ENCODE peak calls at places on chromosome 6, in five cellular contexts. Z is T-helper 2 cell; N is stimulated activated CD4-positive, alpha-beta T cell treated with anti-CD3 and anti-CD28 coated beads, Interleukin-15, amount 100 ng/mL, for 1 hour; C is amygdala; P is sciatic nerve. R is an unnamed sample.

GRCh38 chr6:30463651-30464618 is 25.4 kb upstream of the HLA-E start:
- DNase-seq in C (no peak), P (no peak), Z (peak; percentile 67), N (no peak), R (no peak)

GRCh38 chr6:129598244-129599187 is 111.5 kb downstream of the ARHGAP18 start:
- DNase-seq in N (no peak), C (no peak), P (no peak), Z (no peak), R (no peak)

GRCh38 chr6:69116658-69117057 is 481.6 kb downstream of the ADGRB3 start:
- DNase-seq in P (no peak), Z (no peak), C (no peak), N (no peak), R (no peak)

GRCh38 chr6:42505377-42505702 is 53.6 kb upstream of the TRERF1 start:
- DNase-seq in P (no peak), Z (no peak), C (no peak), N (no peak), R (no peak)

GRCh38 chr6:78505178-78505577 is 362.2 kb upstream of the IRAK1BP1 start:
- DNase-seq in P (no peak), N (no peak), C (no peak), Z (no peak), R (no peak)

GRCh38 chr6:121848523-121849255 is 413.2 kb downstream of the GJA1 start:
- DNase-seq in C (peak; percentile 15), Z (no peak), P (no peak), N (no peak), R (no peak)

GRCh38 chr6:56359201-56359899 is 112.0 kb upstream of the COL21A1 start:
- DNase-seq in N (peak; percentile 3), Z (peak; percentile 21), C (peak; percentile 3), P (peak; percentile 76), R (no peak)

GRCh38 chr6:158854214-158855101 is 35.3 kb upstream of the EZR start:
- DNase-seq in C (no peak), P (no peak), N (no peak), Z (no peak), R (no peak)

GRCh38 chr6:7881765-7882500 is 28.7 kb downstream of the TXNDC5 start:
- DNase-seq in P (no peak), C (no peak), Z (no peak), N (no peak), R (no peak)

GRCh38 chr6:35299674-35300073 is 2.1 kb downstream of the DEF6 start:
- DNase-seq in Z (no peak), N (no peak), C (no peak), P (no peak), R (no peak)

GRCh38 chr6:37663016-37663810 is 34.5 kb downstream of the MDGA1 start:
- DNase-seq in C (no peak), P (no peak), Z (no peak), N (no peak), R (no peak)

GRCh38 chr6:38773338-38773737 is 58.2 kb downstream of the DNAH8 start:
- DNase-seq in Z (no peak), C (no peak), N (no peak), P (no peak), R (no peak)

GRCh38 chr6:84026721-84027164 is 6.8 kb upstream of the MRAP2 start:
- DNase-seq in C (no peak), N (no peak), Z (no peak), P (no peak), R (no peak)

GRCh38 chr6:80523531-80523970 is 417.1 kb downstream of the BCKDHB start:
- DNase-seq in Z (no peak), P (no peak), C (no peak), N (no peak), R (no peak)

GRCh38 chr6:15504581-15505350 is 158.1 kb downstream of the DTNBP1 start:
- DNase-seq in Z (no peak), P (peak; percentile 82), C (peak; percentile 63), N (no peak), R (peak; percentile 76)

GRCh38 chr6:38771111-38771694 is 56.1 kb downstream of the DNAH8 start:
- DNase-seq in N (no peak), C (no peak), Z (no peak), P (no peak), R (no peak)

GRCh38 chr6:43588194-43588593 is 12.2 kb downstream of the POLH start:
- DNase-seq in P (no peak), N (no peak), Z (no peak), C (no peak), R (no peak)

GRCh38 chr6:143507358-143508145 is 4.0 kb downstream of the FUCA2 start:
- DNase-seq in P (no peak), Z (no peak), N (no peak), C (no peak), R (no peak)

GRCh38 chr6:13913226-13914001 is 11.3 kb upstream of the RNF182 start:
- DNase-seq in Z (no peak), C (no peak), N (no peak), P (no peak), R (no peak)

GRCh38 chr6:166776571-166776970 is 149.5 kb upstream of the RPS6KA2 start:
- DNase-seq in C (no peak), Z (no peak), N (no peak), P (peak; percentile 31), R (no peak)

GRCh38 chr6:111242452-111242851 is 155.1 kb downstream of the SLC16A10 start:
- DNase-seq in P (no peak), N (no peak), Z (no peak), C (no peak), R (no peak)

GRCh38 chr6:25175656-25176055 is 103.5 kb upstream of the CARMIL1 start:
- DNase-seq in P (no peak), Z (no peak), N (no peak), C (no peak), R (no peak)

GRCh38 chr6:33204415-33205171 is at the start of gene HSD17B8:
- DNase-seq in C (peak; percentile 86), P (peak; percentile 98), N (peak; percentile 87), Z (peak; percentile 90), R (peak; percentile 97)

GRCh38 chr6:9795880-9796279 is 619.0 kb downstream of the TFAP2A start:
- DNase-seq in C (no peak), P (no peak), N (no peak), Z (no peak), R (no peak)

GRCh38 chr6:47242483-47243386 is 67.0 kb downstream of the TNFRSF21 start:
- DNase-seq in P (peak; percentile 82), Z (peak; percentile 9), N (peak; percentile 18), C (peak; percentile 36), R (no peak)

GRCh38 chr6:166078294-166078693 is 89.4 kb downstream of the TBXT start:
- DNase-seq in Z (no peak), P (no peak), N (no peak), C (no peak), R (no peak)

GRCh38 chr6:163485388-163485851 is 70.9 kb downstream of the QKI start:
- DNase-seq in Z (no peak), C (no peak), P (no peak), N (no peak), R (no peak)

GRCh38 chr6:52063584-52064400 is 23.6 kb downstream of the PKHD1 start:
- DNase-seq in Z (peak; percentile 22), C (no peak), N (peak; percentile 15), P (no peak), R (no peak)

GRCh38 chr6:30834643-30835042 is 49.7 kb upstream of the DDR1 start:
- DNase-seq in P (no peak), N (no peak), C (no peak), Z (no peak), R (no peak)

GRCh38 chr6:34151321-34152041 is 5.6 kb upstream of the GRM4 start:
- DNase-seq in N (no peak), C (no peak), P (peak; percentile 33), Z (no peak), R (peak; percentile 86)

GRCh38 chr6:78460711-78461110 is 406.6 kb upstream of the IRAK1BP1 start:
- DNase-seq in P (no peak), C (no peak), N (no peak), Z (no peak), R (no peak)

GRCh38 chr6:73652637-73653570 is 888 bp downstream of the SLC17A5 start:
- DNase-seq in N (peak; percentile 31), C (peak; percentile 21), P (peak; percentile 74), Z (peak; percentile 58), R (no peak)

R was measured in mesenteric fat pad.